ENCODE peak calls at places on chromosome X, in nine cellular contexts. M is dorsolateral prefrontal cortex, C is A549, K is mesothelial cell of epicardium, J is omental fat pad, Y is activated B cell treated with CpG ODN at 0.5 μM for 24 hours, Z is AG09309, H is nephron progenitor cell, R is neural crest cell. N is an unnamed sample.
A peak's percentile ranks its signal among the peaks of the same experiment; 100 is the strongest.

GRCh38 chrX:114959729-114960128 is 57.7 kb downstream of the IL13RA2 start:
- DNase-seq in R (no peak), Y (no peak), C (peak; percentile 1), H (no peak), Z (no peak), J (no peak), M (no peak), K (no peak), N (no peak)

GRCh38 chrX:152928761-152929400 is 31.0 kb downstream of the ZNF185 start:
- DNase-seq in K (no peak), Z (no peak), H (no peak), R (no peak), M (no peak), J (no peak), C (no peak), Y (no peak), N (no peak)

GRCh38 chrX:67353651-67354370 is 190.0 kb upstream of the AR start:
- DNase-seq in K (no peak), M (no peak), Y (no peak), Z (no peak), H (no peak), J (no peak), C (no peak), R (no peak), N (no peak)

GRCh38 chrX:110167952-110168451 is 149.9 kb downstream of the AMMECR1 start:
- DNase-seq in K (no peak), Z (no peak), Y (no peak), J (no peak), H (peak; percentile 57), R (peak; percentile 37), M (peak; percentile 52), C (peak; percentile 32), N (peak; percentile 15)

GRCh38 chrX:65537229-65537628 is 2.6 kb upstream of the LAS1L start:
- DNase-seq in M (no peak), R (no peak), Z (no peak), J (no peak), H (no peak), Y (no peak), C (no peak), K (no peak), N (no peak)

GRCh38 chrX:20362268-20363002 is 95.7 kb upstream of the RPS6KA3 start:
- DNase-seq in R (no peak), Y (no peak), Z (no peak), K (no peak), H (no peak), M (no peak), J (no peak), C (peak; percentile 95), N (no peak)

GRCh38 chrX:34300871-34301270 is 168.8 kb upstream of the FAM47A start:
- DNase-seq in K (no peak), Z (peak; percentile 3), M (no peak), Y (no peak), H (peak; percentile 53), R (peak; percentile 50), J (no peak), C (peak; percentile 53), N (peak; percentile 38)

GRCh38 chrX:41718481-41719245 is 5.3 kb upstream of the GPR82 start:
- DNase-seq in J (no peak), R (no peak), Z (no peak), K (no peak), C (no peak), M (no peak), H (peak; percentile 21), Y (no peak), N (peak; percentile 10)

GRCh38 chrX:49177338-49177833 is 5.7 kb downstream of the PLP2 start:
- DNase-seq in H (no peak), Y (no peak), C (peak; percentile 35), M (no peak), R (no peak), K (no peak), Z (no peak), J (no peak), N (no peak)
- TF ChIP-seq CTCF in H (no peak), Y (no peak), C (peak; percentile 11), M (no peak), R (no peak), K (no peak), Z (peak; percentile 14), J (no peak), N (no peak)

GRCh38 chrX:119194631-119195030 is 41.5 kb upstream of the PGRMC1 start:
- DNase-seq in C (peak; percentile 30), H (no peak), M (no peak), Y (no peak), K (no peak), J (no peak), Z (peak; percentile 2), R (no peak), N (no peak)
- TF ChIP-seq CTCF in C (peak; percentile 30), H (no peak), M (no peak), Y (no peak), K (no peak), J (no peak), Z (no peak), R (no peak), N (peak; percentile 15)

GRCh38 chrX:83004012-83004411 is 504.1 kb upstream of the POU3F4 start:
- DNase-seq in M (no peak), Y (no peak), K (no peak), R (no peak), J (no peak), Z (no peak), H (no peak), C (no peak), N (no peak)

GRCh38 chrX:83008415-83008814 is 499.7 kb upstream of the POU3F4 start:
- DNase-seq in K (no peak), Y (no peak), R (no peak), M (no peak), J (no peak), Z (no peak), H (no peak), C (peak; percentile 1), N (no peak)
- TF ChIP-seq CTCF in K (peak; percentile 75), Y (no peak), R (peak; percentile 64), M (peak; percentile 36), J (no peak), Z (peak; percentile 35), H (peak; percentile 47), C (peak; percentile 16), N (peak; percentile 56)

GRCh38 chrX:13493659-13494058 is 75.7 kb upstream of the EGFL6 start:
- DNase-seq in H (no peak), Z (no peak), R (no peak), Y (no peak), C (no peak), J (no peak), K (no peak), M (no peak), N (no peak)

GRCh38 chrX:13498220-13498619 is 71.2 kb upstream of the EGFL6 start:
- DNase-seq in Z (no peak), M (no peak), K (no peak), C (no peak), H (no peak), Y (no peak), J (no peak), R (no peak), N (no peak)

GRCh38 chrX:13492286-13492685 is 77.1 kb upstream of the EGFL6 start:
- DNase-seq in M (no peak), H (no peak), C (no peak), Y (no peak), R (no peak), Z (no peak), K (no peak), J (no peak), N (no peak)

GRCh38 chrX:13494562-13494961 is 74.8 kb upstream of the EGFL6 start:
- DNase-seq in M (no peak), R (no peak), Z (no peak), C (no peak), H (no peak), Y (no peak), K (no peak), J (no peak), N (no peak)

DNA sequence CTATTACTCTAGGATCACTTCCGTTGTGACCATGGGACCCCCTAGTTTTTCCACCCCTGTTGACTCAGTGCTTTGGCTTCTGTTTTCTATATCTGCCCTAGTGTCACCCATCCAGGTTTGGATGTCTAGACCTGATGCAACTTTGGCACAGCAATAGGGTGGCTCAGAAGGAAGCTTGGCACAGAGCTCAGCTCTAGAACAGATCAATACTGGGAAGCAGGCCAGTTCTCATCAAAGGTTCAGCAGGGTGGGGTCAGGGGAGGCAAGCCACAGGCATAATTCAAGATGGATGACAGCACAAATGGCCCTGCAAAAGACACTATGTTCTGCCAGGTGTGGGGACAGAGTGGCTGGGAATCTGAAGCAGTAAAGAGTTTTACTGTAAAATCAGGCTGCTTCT is 74.2 kb upstream of the EGFL6 start:
- DNase-seq in C (no peak), Z (no peak), R (no peak), M (no peak), K (no peak), J (no peak), H (no peak), Y (no peak), N (no peak)
- TF ChIP-seq CTCF in C (no peak), Z (no peak), R (no peak), M (no peak), K (no peak), J (no peak), H (no peak), Y (no peak), N (no peak)

DNA sequence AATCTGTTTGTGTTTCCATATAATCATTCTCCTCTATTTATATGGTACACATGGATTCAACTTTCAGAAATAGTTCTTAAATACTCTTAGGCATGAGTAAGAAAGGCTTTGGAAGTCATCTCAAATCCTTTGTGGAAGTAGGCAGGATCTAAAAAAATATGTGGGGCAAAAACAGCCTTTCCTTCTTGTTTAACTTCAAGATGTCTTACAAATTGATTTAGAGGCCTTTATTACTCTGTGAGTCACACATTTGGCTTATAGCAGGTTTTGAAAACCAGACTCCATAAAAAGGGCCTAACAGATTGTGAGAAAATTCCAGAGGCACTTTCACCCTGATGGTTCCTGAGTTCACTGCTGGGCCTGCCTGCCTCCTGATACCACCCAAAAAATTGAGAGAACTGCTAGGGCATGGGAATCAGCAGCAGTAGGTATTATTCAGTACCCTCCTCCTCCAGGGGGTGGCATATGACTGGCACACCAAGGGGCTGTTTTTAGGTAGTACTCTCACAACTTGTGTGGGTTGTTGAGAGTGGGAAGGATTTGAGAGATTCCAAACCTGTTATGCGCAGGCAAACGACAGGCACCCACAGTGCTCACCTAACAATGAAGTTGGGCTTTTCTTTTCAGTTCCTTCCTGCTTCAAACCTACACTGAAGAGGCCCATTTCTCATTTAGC is 162.7 kb upstream of the MBNL3 start:
- DNase-seq in K (no peak), H (no peak), Z (peak; percentile 38), J (no peak), R (no peak), Y (no peak), C (no peak), M (no peak), N (no peak)
- TF ChIP-seq CTCF in K (peak; percentile 20), H (peak; percentile 20), Z (no peak), J (no peak), R (peak; percentile 39), Y (no peak), C (no peak), M (no peak), N (peak; percentile 39)